ENCODE peak calls at places on chromosomes 6 and 20, in nine cellular contexts. H is Peyer's patch, J is fibroblast of lung, D is SJSA1, R is breast epithelium, C is GM23248, E is left ventricle myocardium inferior, S is neuronal stem cell, U is adipocyte. I is an unnamed sample. For H3K4me1, the result is how much of the 10 kb centered on the place peaks cover.

GRCh38 chr6:37862992-37863391 is 43.5 kb downstream of the ZFAND3 start:
- DNase-seq in R (no peak), D (no peak), E (no peak), C (peak), H (no peak), J (no peak), U (peak), S (no peak), I (no peak)

GRCh38 chr20:37081717-37082289 is 14.0 kb downstream of the RBL1 start:
- DNase-seq in E (no peak), D (no peak), U (peak), C (no peak), H (peak), S (no peak), J (peak), R (no peak), I (no peak)

GRCh38 chr20:3753098-3753497 is 14.5 kb downstream of the ADISSP start:
- DNase-seq in J (peak), S (peak), U (peak), H (peak), C (peak), R (no peak), E (no peak), D (no peak), I (no peak)

GRCh38 chr6:10373642-10374359 is 41.1 kb downstream of the TFAP2A start:
- DNase-seq in R (no peak), H (no peak), S (no peak), D (no peak), C (peak), J (no peak), U (peak), E (no peak), I (no peak)

GRCh38 chr6:107360476-107360875 is 98.9 kb downstream of the PDSS2 start:
- DNase-seq in R (no peak), E (no peak), S (no peak), D (no peak), J (peak), U (peak), C (peak), H (no peak), I (no peak)

GRCh38 chr6:129485746-129486145 is 224.2 kb downstream of the ARHGAP18 start:
- DNase-seq in C (no peak), E (no peak), R (no peak), D (no peak), J (no peak), U (no peak), S (no peak), H (no peak), I (no peak)

GRCh38 chr6:137570307-137570832 is 76.2 kb upstream of the OLIG3 start:
- DNase-seq in H (no peak), E (no peak), S (no peak), R (no peak), J (no peak), C (no peak), U (no peak), D (no peak), I (no peak)

GRCh38 chr20:19934792-19935491 is 82.2 kb upstream of the NAA20 start:
- DNase-seq in J (no peak), E (peak), U (no peak), C (no peak), D (no peak), S (no peak), H (peak), R (peak), I (no peak)

GRCh38 chr20:8756410-8756809 is 312.5 kb upstream of the PLCB4 start:
- DNase-seq in D (peak), J (peak), E (no peak), R (no peak), U (peak), H (no peak), C (peak), S (no peak), I (no peak)

GRCh38 chr20:43736588-43737091 is 9.8 kb upstream of the GTSF1L start:
- DNase-seq in C (no peak), D (no peak), U (no peak), S (peak), R (no peak), J (no peak), H (no peak), E (no peak), I (no peak)

GRCh38 chr6:56804996-56805395 is 149.9 kb upstream of the BEND6 start:
- DNase-seq in C (peak), R (no peak), E (no peak), J (peak), D (no peak), H (no peak), S (no peak), U (peak), I (no peak)

GRCh38 chr6:2750832-2751231 is at the start of gene MYLK4:
- DNase-seq in H (no peak), S (no peak), U (no peak), C (no peak), J (no peak), E (no peak), D (no peak), R (no peak), I (no peak)

GRCh38 chr6:2753116-2753489 is 2.4 kb upstream of the MYLK4 start:
- DNase-seq in C (no peak), E (no peak), J (no peak), S (no peak), R (no peak), D (no peak), U (no peak), H (no peak), I (no peak)

GRCh38 chr6:2751871-2752270 is 1.1 kb upstream of the MYLK4 start:
- DNase-seq in U (no peak), J (no peak), C (no peak), R (no peak), E (no peak), H (no peak), S (no peak), D (peak), I (no peak)

GRCh38 chr6:2753743-2754142 is 3.0 kb upstream of the MYLK4 start:
- DNase-seq in H (no peak), D (no peak), C (no peak), U (no peak), R (no peak), E (no peak), S (no peak), J (no peak), I (no peak)

GRCh38 chr6:2752477-2753115 is 1.9 kb upstream of the MYLK4 start:
- DNase-seq in U (no peak), H (no peak), S (no peak), R (no peak), C (no peak), J (no peak), D (no peak), E (no peak), I (no peak)
- H3K4me1 ChIP-seq in U (under half), H (under half), S (under half), R (under half), C (under half), J (under half), D (half or more), E (under half), I (under half)

GRCh38 chr20:5080384-5080877 is 39.3 kb downstream of the PCNA start:
- DNase-seq in S (no peak), C (peak), J (peak), U (peak), D (no peak), H (peak), E (peak), R (no peak), I (peak)

GRCh38 chr20:5078399-5078958 is 41.3 kb downstream of the PCNA start:
- DNase-seq in J (peak), U (no peak), D (peak), S (no peak), C (peak), E (peak), H (peak), R (peak), I (no peak)

GRCh38 chr20:5081196-5081595 is 38.6 kb downstream of the PCNA start:
- DNase-seq in U (no peak), H (no peak), R (no peak), C (no peak), J (no peak), S (no peak), E (no peak), D (no peak), I (no peak)

GRCh38 chr20:5074050-5074674 is 45.6 kb downstream of the PCNA start:
- DNase-seq in S (no peak), D (no peak), R (no peak), J (no peak), U (no peak), H (no peak), C (no peak), E (no peak), I (no peak)

DNA sequence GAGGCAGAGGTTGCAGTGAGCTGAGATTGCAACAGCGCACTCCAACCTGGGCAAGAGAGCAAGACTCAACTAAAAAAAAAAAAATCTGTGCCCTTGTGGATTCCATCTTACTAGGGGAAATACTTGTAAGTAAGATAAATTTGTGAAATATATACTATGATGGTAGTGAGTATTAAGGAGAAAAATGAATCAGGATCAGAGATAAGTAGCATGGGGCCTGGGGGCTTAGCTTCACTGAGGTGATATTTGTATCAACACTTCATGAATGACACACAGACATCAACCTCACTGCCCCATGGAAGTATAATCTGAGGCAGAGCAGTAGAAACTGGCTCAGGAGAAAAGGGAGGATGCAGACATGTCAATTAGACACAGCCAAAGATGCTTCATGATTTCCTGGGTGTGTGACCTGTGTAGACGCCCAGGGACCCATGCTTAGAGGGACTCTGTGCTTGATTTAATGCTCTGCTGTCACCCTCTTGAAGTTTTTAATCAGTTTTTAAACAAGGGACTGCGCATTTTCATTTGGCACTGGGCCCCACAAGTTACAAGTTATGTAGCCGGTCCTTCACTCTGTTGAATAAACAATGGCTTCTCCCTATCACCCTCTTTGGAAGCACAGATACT is 41.9 kb downstream of the PCNA start:
- DNase-seq in H (no peak), J (no peak), D (no peak), E (no peak), S (no peak), C (peak), R (no peak), U (no peak), I (no peak)
- H3K4me1 ChIP-seq in H (under half), J (under half), D (under half), E (under half), S (under half), C (under half), R (under half), U (under half), I (half or more)

DNA sequence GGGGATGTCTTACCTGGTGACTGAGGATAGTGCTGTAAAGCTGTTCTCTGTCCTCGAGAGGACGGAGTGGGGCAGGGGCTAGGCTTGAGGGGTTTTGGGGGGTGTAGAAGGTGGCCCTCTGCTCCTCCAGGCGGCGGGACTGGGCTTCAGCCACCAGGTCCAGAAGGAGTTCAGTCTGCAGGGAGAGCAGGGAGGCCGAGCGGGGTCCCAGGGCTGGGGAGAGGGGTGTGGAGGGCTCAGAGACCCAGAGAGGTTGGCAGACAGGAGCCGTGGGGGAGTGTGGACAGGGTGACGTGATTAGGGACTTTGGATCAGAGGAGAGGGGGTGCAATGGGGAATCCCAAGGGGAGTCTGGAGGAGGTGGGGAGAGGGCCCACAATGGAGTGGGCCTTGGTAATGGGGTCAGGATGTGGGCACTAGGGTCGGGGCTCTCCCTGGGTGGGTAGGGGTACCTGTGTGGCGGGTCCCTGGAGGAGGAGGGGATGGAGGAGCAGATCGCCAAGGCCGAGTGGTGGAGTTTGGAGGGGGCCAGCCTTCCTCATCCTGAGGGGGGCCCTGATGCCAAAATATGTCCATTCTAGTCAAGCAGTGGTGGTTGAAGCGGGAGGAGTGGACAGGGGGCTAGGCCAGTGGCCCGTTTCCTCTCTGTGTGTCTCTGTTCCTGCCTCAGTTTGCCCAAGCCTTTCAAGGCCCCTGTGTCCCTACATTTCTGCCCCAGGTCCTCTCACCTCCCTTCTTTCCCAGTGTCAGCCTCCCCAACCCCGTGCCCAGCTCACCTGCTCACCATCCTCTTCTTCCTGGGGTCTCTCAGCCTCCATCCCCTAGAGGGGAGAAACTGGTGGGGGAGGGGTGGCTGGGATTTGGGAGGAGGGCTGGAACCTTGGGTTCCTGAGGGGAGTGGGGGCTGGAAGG is 491 bp downstream of the GPSM3 start:
- DNase-seq in S (no peak), U (no peak), D (no peak), C (no peak), J (no peak), H (no peak), E (no peak), R (no peak), I (no peak)
- H3K4me1 ChIP-seq in S (under half), U (under half), D (half or more), C (under half), J (under half), H (half or more), E (half or more), R (under half), I (half or more)

DNA sequence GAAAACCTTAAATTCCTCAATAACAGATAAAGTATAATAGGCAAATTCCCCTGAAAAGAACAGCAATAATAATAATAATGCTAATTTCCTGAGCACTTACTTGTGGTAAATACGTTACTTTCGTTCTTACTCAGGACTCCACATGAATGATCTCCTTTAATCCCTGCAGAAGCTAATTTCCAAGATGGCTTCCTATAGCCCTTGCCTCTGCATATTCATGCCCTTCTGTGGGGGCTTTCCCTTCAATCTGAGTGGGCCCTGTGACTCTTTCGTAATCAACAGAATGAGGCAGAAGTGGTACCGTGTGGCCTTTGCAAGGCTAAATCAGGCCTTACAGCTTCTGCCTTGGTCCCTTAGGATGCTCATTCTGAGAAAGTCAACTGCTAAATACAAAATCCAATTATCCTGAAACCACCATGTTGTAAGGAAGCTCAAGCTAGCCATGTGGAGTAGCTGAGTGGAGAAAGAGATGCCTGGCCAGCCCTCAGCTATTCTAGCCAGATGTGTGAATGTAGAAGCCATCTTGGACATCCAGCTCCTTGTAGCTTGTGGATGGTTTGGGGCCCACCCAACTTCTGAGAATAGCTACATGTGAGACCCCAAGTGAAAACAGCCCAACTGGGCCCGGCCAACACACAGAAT is 50.5 kb downstream of the MCUR1 start:
- DNase-seq in E (no peak), H (no peak), S (no peak), C (no peak), J (no peak), D (no peak), U (no peak), R (no peak), I (no peak)
- H3K4me1 ChIP-seq in E (under half), H (under half), S (under half), C (half or more), J (under half), D (under half), U (half or more), R (under half), I (half or more)

DNA sequence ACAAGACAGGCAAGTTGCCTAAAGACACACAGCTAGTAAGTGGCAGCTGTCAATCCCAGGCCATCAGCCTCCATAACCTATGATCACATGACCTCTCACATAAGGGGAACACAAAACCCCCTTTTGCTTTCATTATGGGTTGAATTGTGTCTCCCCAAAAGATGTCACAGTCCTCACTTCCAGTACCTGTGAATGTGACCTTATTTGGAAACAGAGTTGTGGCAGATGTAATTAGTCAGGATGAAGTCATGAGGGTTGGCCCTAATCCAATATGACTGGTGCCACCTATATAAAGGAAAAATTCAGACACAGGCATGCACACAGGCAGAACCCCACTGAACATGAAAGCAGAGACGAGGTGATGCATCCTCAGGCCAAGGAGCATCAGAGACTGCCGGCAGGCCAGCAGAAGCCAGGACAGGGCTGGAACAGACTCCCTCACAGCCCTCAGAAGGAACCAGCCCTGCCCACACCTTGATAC is 33.6 kb downstream of the GFOD1 start:
- DNase-seq in D (peak), S (no peak), J (peak), U (no peak), H (no peak), C (peak), E (no peak), R (no peak), I (no peak)
- H3K4me1 ChIP-seq in D (under half), S (under half), J (under half), U (under half), H (under half), C (under half), E (half or more), R (under half), I (under half)

DNA sequence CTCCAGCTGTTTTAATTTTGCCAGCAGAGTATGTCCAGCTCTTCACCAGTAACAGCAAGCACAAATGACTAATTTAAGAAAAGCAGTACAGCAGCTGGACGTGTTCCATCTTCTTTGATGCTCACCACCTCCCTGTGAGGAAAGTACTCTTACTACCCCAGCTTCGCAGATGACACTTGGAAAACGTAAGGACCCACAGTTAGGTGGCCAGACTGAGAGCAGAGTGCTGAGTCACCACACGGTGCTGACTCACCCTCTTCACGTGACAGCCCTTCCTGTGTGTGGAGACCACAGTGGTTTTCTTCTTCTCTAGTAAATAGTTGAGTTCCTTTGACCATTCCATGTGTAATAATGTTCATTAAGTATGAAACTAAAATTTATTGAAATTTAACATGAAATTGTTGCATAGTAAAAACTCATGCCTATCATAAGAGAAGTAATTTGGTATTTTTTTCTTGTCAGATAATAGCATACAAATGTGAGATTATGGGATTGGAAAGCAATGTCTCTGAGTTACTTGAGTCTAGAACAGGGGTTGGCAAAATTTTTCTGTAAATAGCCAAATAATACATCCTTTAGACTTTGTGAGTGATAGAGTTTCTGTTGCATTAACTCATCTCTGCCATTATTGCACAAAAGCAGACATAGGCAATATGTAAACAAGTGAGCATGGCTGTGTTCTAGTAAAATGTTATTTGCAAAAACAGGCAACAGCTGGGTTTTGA is 76.6 kb downstream of the SLX4IP start:
- DNase-seq in H (peak), S (no peak), E (peak), D (peak), U (peak), J (peak), R (peak), C (peak), I (peak)
- H3K4me1 ChIP-seq in H (under half), S (under half), E (under half), D (half or more), U (half or more), J (under half), R (under half), C (under half), I (under half)

GRCh38 chr20:2131366-2131765 is 29.7 kb downstream of the STK35 start:
- DNase-seq in U (peak), J (peak), D (no peak), R (no peak), H (no peak), S (no peak), C (peak), E (no peak), I (no peak)
- H3K4me1 ChIP-seq in U (half or more), J (under half), D (under half), R (under half), H (under half), S (under half), C (under half), E (half or more), I (under half)

GRCh38 chr6:44201638-44202303 is 15.0 kb upstream of the MYMX start:
- DNase-seq in S (no peak), H (no peak), J (no peak), D (no peak), C (no peak), E (no peak), R (peak), U (no peak), I (no peak)

GRCh38 chr6:44202972-44203750 is 13.6 kb upstream of the MYMX start:
- DNase-seq in S (no peak), H (no peak), C (no peak), U (no peak), J (no peak), D (no peak), E (no peak), R (no peak), I (no peak)

GRCh38 chr6:44201200-44201599 is 15.5 kb upstream of the MYMX start:
- DNase-seq in C (no peak), S (no peak), H (no peak), J (no peak), R (peak), E (no peak), U (no peak), D (no peak), I (no peak)

GRCh38 chr6:44202332-44202971 is 14.3 kb upstream of the MYMX start:
- DNase-seq in R (no peak), D (no peak), J (no peak), S (no peak), U (no peak), H (no peak), E (no peak), C (no peak), I (no peak)

GRCh38 chr6:44203955-44204354 is 12.8 kb upstream of the MYMX start:
- DNase-seq in C (no peak), H (no peak), J (no peak), U (no peak), E (no peak), D (no peak), S (no peak), R (no peak), I (no peak)
- H3K4me1 ChIP-seq in C (under half), H (under half), J (under half), U (under half), E (under half), D (under half), S (under half), R (under half), I (under half)